ENCODE peak calls at places on chromosome 12, in six cellular contexts. One of them, this sample, is unnamed.

GRCh38 chr12:19856389-19856788 is 417.1 kb downstream of the AEBP2 start:
- DNase-seq in body of pancreas: no peak
- DNase-seq in psoas muscle: no peak
- DNase-seq in PC-9: no peak
- DNase-seq in neuronal stem cell: no peak
- DNase-seq in BE2C: no peak
- DNase-seq in this sample: no peak

GRCh38 chr12:11732023-11732422 is 82.5 kb downstream of the ETV6 start:
- DNase-seq in BE2C: no peak
- DNase-seq in neuronal stem cell: no peak
- DNase-seq in PC-9: no peak
- DNase-seq in body of pancreas: no peak
- DNase-seq in psoas muscle: no peak
- DNase-seq in this sample: no peak

GRCh38 chr12:101045486-101046474 is 164.3 kb downstream of the SLC5A8 start:
- DNase-seq in neuronal stem cell: no peak
- DNase-seq in PC-9: no peak
- DNase-seq in psoas muscle: no peak
- DNase-seq in BE2C: no peak
- DNase-seq in body of pancreas: peak; percentile 93
- DNase-seq in this sample: no peak

GRCh38 chr12:14952295-14952995 is 9.0 kb downstream of the ARHGDIB start:
- DNase-seq in neuronal stem cell: no peak
- DNase-seq in body of pancreas: no peak
- DNase-seq in psoas muscle: no peak
- DNase-seq in BE2C: no peak
- DNase-seq in PC-9: peak; percentile 98
- DNase-seq in this sample: no peak

GRCh38 chr12:120239776-120240494 is 25.6 kb downstream of the PXN start:
- DNase-seq in neuronal stem cell: no peak
- DNase-seq in psoas muscle: no peak
- DNase-seq in PC-9: no peak
- DNase-seq in body of pancreas: no peak
- DNase-seq in BE2C: no peak
- DNase-seq in this sample: no peak

GRCh38 chr12:3810016-3810370 is 57.1 kb upstream of the CRACR2A start:
- DNase-seq in psoas muscle: no peak
- DNase-seq in body of pancreas: no peak
- DNase-seq in neuronal stem cell: no peak
- DNase-seq in BE2C: no peak
- DNase-seq in PC-9: no peak
- DNase-seq in this sample: no peak

GRCh38 chr12:130917607-130918006 is 36.1 kb upstream of the ADGRD1 start:
- DNase-seq in neuronal stem cell: no peak
- DNase-seq in BE2C: no peak
- DNase-seq in psoas muscle: no peak
- DNase-seq in body of pancreas: no peak
- DNase-seq in PC-9: no peak
- DNase-seq in this sample: no peak

GRCh38 chr12:2154050-2154449 is 101.3 kb downstream of the CACNA1C start:
- DNase-seq in BE2C: no peak
- DNase-seq in body of pancreas: no peak
- DNase-seq in neuronal stem cell: no peak
- DNase-seq in PC-9: no peak
- DNase-seq in psoas muscle: no peak
- DNase-seq in this sample: no peak

GRCh38 chr12:52082988-52083637 is 3.6 kb downstream of the SMIM41 start:
- DNase-seq in neuronal stem cell: peak; percentile 68
- DNase-seq in body of pancreas: peak; percentile 58
- DNase-seq in BE2C: peak; percentile 76
- DNase-seq in psoas muscle: peak; percentile 69
- DNase-seq in PC-9: no peak
- DNase-seq in this sample: peak; percentile 82

GRCh38 chr12:47319746-47320145 is 240.0 kb upstream of the AMIGO2 start:
- DNase-seq in BE2C: no peak
- DNase-seq in neuronal stem cell: no peak
- DNase-seq in PC-9: no peak
- DNase-seq in psoas muscle: no peak
- DNase-seq in body of pancreas: no peak
- DNase-seq in this sample: no peak

GRCh38 chr12:92556622-92557421 is 146.0 kb upstream of the PLEKHG7 start:
- DNase-seq in psoas muscle: no peak
- DNase-seq in neuronal stem cell: no peak
- DNase-seq in BE2C: no peak
- DNase-seq in body of pancreas: no peak
- DNase-seq in PC-9: no peak
- DNase-seq in this sample: no peak

GRCh38 chr12:94875525-94875924 is 128.0 kb downstream of the NDUFA12 start:
- DNase-seq in neuronal stem cell: no peak
- DNase-seq in PC-9: peak; percentile 59
- DNase-seq in body of pancreas: no peak
- DNase-seq in psoas muscle: no peak
- DNase-seq in BE2C: peak; percentile 14
- DNase-seq in this sample: no peak

GRCh38 chr12:12714276-12715001 is 2.7 kb upstream of the CDKN1B start:
- DNase-seq in PC-9: no peak
- DNase-seq in body of pancreas: peak; percentile 68
- DNase-seq in BE2C: peak; percentile 20
- DNase-seq in psoas muscle: no peak
- DNase-seq in neuronal stem cell: no peak
- DNase-seq in this sample: no peak

GRCh38 chr12:93713800-93714199 is 36.6 kb downstream of the CRADD start:
- DNase-seq in neuronal stem cell: no peak
- DNase-seq in body of pancreas: no peak
- DNase-seq in BE2C: no peak
- DNase-seq in psoas muscle: no peak
- DNase-seq in PC-9: no peak
- DNase-seq in this sample: no peak

GRCh38 chr12:117098361-117099217 is 627 bp downstream of the TESC start:
- DNase-seq in PC-9: no peak
- DNase-seq in psoas muscle: no peak
- DNase-seq in neuronal stem cell: no peak
- DNase-seq in body of pancreas: peak; percentile 91
- DNase-seq in BE2C: no peak
- DNase-seq in this sample: no peak

GRCh38 chr12:24852420-24852819 is 96.5 kb downstream of the BCAT1 start:
- DNase-seq in neuronal stem cell: no peak
- DNase-seq in psoas muscle: no peak
- DNase-seq in body of pancreas: no peak
- DNase-seq in PC-9: no peak
- DNase-seq in BE2C: no peak
- DNase-seq in this sample: no peak

GRCh38 chr12:24851816-24852337 is 97.0 kb downstream of the BCAT1 start:
- DNase-seq in body of pancreas: no peak
- DNase-seq in psoas muscle: no peak
- DNase-seq in BE2C: no peak
- DNase-seq in neuronal stem cell: no peak
- DNase-seq in PC-9: no peak
- DNase-seq in this sample: no peak

GRCh38 chr12:24854017-24854416 is 94.9 kb downstream of the BCAT1 start:
- DNase-seq in PC-9: no peak
- DNase-seq in psoas muscle: no peak
- DNase-seq in neuronal stem cell: no peak
- DNase-seq in BE2C: no peak
- DNase-seq in body of pancreas: no peak
- DNase-seq in this sample: no peak

GRCh38 chr12:24853588-24853987 is 95.3 kb downstream of the BCAT1 start:
- DNase-seq in BE2C: no peak
- DNase-seq in body of pancreas: no peak
- DNase-seq in PC-9: peak; percentile 50
- DNase-seq in psoas muscle: no peak
- DNase-seq in neuronal stem cell: no peak
- DNase-seq in this sample: no peak

GRCh38 chr12:24853094-24853493 is 95.8 kb downstream of the BCAT1 start:
- DNase-seq in body of pancreas: no peak
- DNase-seq in BE2C: no peak
- DNase-seq in PC-9: no peak
- DNase-seq in psoas muscle: no peak
- DNase-seq in neuronal stem cell: no peak
- DNase-seq in this sample: no peak
- H3K4me1 ChIP-seq in body of pancreas: peaks cover 74% of the 10 kb centered on the region
- H3K4me1 ChIP-seq in BE2C: peaks cover 6% of the 10 kb centered on the region
- H3K4me1 ChIP-seq in PC-9: peaks cover 5% of the 10 kb centered on the region
- H3K4me1 ChIP-seq in psoas muscle: no peaks in the 10 kb centered on the region
- H3K4me1 ChIP-seq in neuronal stem cell: no peaks in the 10 kb centered on the region
- H3K4me1 ChIP-seq in this sample: no peaks in the 10 kb centered on the region

GRCh38 chr12:57152408-57153038 is 5.1 kb upstream of the LRP1-AS start:
- DNase-seq in neuronal stem cell: no peak
- DNase-seq in BE2C: no peak
- DNase-seq in PC-9: no peak
- DNase-seq in psoas muscle: no peak
- DNase-seq in body of pancreas: no peak
- DNase-seq in this sample: no peak
- H3K4me3 ChIP-seq in neuronal stem cell: no peak overlapping the region
- H3K4me3 ChIP-seq in BE2C: no peak overlapping the region
- H3K4me3 ChIP-seq in PC-9: no peak overlapping the region
- H3K4me3 ChIP-seq in psoas muscle: no peak overlapping the region
- H3K4me3 ChIP-seq in body of pancreas: no peak overlapping the region
- H3K4me3 ChIP-seq in this sample: no peak overlapping the region

DNA sequence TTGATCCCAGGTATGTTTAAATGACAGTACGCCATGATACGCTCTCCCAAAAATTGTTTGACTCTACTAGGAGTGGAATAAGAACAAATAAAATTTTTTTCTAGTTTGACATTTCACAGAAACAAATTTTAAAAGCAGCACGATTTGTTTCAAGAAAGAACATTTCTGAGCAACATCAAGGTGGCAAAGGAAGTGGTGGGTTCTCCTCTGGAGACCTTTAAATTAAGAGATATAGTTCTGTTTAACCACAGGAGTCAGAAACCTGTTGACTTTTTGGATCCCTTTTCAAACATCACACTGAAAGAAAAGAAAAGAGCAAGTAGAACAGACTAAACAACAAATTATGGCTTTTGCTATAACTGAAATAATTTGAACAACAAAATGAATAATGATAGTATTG is 2.5 kb upstream of the SLC6A13 start:
- DNase-seq in neuronal stem cell: no peak
- DNase-seq in psoas muscle: no peak
- DNase-seq in BE2C: no peak
- DNase-seq in PC-9: no peak
- DNase-seq in body of pancreas: no peak
- DNase-seq in this sample: no peak
- H3K4me1 ChIP-seq in neuronal stem cell: peaks cover 7% of the 10 kb centered on the region
- H3K4me1 ChIP-seq in psoas muscle: no peaks in the 10 kb centered on the region
- H3K4me1 ChIP-seq in BE2C: no peaks in the 10 kb centered on the region
- H3K4me1 ChIP-seq in PC-9: no peaks in the 10 kb centered on the region
- H3K4me1 ChIP-seq in body of pancreas: no peaks in the 10 kb centered on the region
- H3K4me1 ChIP-seq in this sample: no peaks in the 10 kb centered on the region

DNA sequence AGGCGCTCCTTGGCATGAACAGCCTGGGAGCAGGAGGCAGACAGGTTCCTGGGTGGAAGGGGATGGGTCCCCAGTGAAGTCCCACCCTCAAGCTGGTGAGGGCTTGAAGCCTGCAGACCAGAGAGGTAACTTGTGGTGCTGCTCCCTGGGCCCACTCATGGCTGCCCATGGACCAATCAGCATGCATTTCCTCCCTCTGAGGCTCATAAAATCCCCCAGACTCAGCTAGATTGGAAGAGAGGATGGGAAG is 50.2 kb downstream of the A2M start:
- DNase-seq in BE2C: no peak
- DNase-seq in neuronal stem cell: no peak
- DNase-seq in body of pancreas: no peak
- DNase-seq in psoas muscle: no peak
- DNase-seq in PC-9: no peak
- DNase-seq in this sample: no peak
- H3K4me3 ChIP-seq in BE2C: no peak overlapping the region
- H3K4me3 ChIP-seq in neuronal stem cell: peak overlapping the region; percentile 71
- H3K4me3 ChIP-seq in body of pancreas: peak overlapping the region; percentile 47
- H3K4me3 ChIP-seq in psoas muscle: peak overlapping the region; percentile 84
- H3K4me3 ChIP-seq in PC-9: peak overlapping the region; percentile 59
- H3K4me3 ChIP-seq in this sample: no peak overlapping the region

GRCh38 chr12:27257104-27257848 is 13.2 kb downstream of the STK38L start:
- DNase-seq in PC-9: no peak
- DNase-seq in BE2C: no peak
- DNase-seq in neuronal stem cell: no peak
- DNase-seq in psoas muscle: no peak
- DNase-seq in body of pancreas: no peak
- DNase-seq in this sample: no peak

GRCh38 chr12:27253347-27253746 is 9.3 kb downstream of the STK38L start:
- DNase-seq in psoas muscle: no peak
- DNase-seq in neuronal stem cell: no peak
- DNase-seq in BE2C: no peak
- DNase-seq in body of pancreas: no peak
- DNase-seq in PC-9: no peak
- DNase-seq in this sample: no peak

GRCh38 chr12:27252934-27253333 is 8.8 kb downstream of the STK38L start:
- DNase-seq in PC-9: no peak
- DNase-seq in psoas muscle: no peak
- DNase-seq in body of pancreas: no peak
- DNase-seq in BE2C: no peak
- DNase-seq in neuronal stem cell: no peak
- DNase-seq in this sample: no peak
- H3K4me1 ChIP-seq in PC-9: no peaks in the 10 kb centered on the region
- H3K4me1 ChIP-seq in psoas muscle: no peaks in the 10 kb centered on the region
- H3K4me1 ChIP-seq in body of pancreas: peaks cover 22% of the 10 kb centered on the region
- H3K4me1 ChIP-seq in BE2C: no peaks in the 10 kb centered on the region
- H3K4me1 ChIP-seq in neuronal stem cell: no peaks in the 10 kb centered on the region
- H3K4me1 ChIP-seq in this sample: peaks cover 17% of the 10 kb centered on the region

GRCh38 chr12:21499765-21500164 is 1.7 kb downstream of the RECQL start:
- DNase-seq in neuronal stem cell: no peak
- DNase-seq in psoas muscle: no peak
- DNase-seq in BE2C: no peak
- DNase-seq in PC-9: no peak
- DNase-seq in body of pancreas: no peak
- DNase-seq in this sample: no peak
- H3K4me3 ChIP-seq in neuronal stem cell: no peak overlapping the region
- H3K4me3 ChIP-seq in psoas muscle: peak overlapping the region; percentile 95
- H3K4me3 ChIP-seq in BE2C: no peak overlapping the region
- H3K4me3 ChIP-seq in PC-9: no peak overlapping the region
- H3K4me3 ChIP-seq in body of pancreas: no peak overlapping the region
- H3K4me3 ChIP-seq in this sample: no peak overlapping the region

This sample was measured in Caco-2.